ENCODE peak calls at places on chromosomes 7 and 10, in ten cellular contexts. Z is substantia nigra, A is left cardiac atrium, P is HCT116, X is foreskin keratinocyte, W is head of caudate nucleus, S is breast epithelium, O is neural crest cell, V is NCI-H1048, D is brain pericyte. I is an unnamed sample.

GRCh38 chr7:120951826-120952225 is 1.2 kb downstream of the ING3 start:
- DNase-seq in W (no peak), D (no peak), A (no peak), X (no peak), O (no peak), S (no peak), P (no peak), Z (no peak), V (no peak), I (no peak)

GRCh38 chr7:2288986-2289611 is 25.1 kb downstream of the SNX8 start:
- DNase-seq in A (no peak), O (no peak), V (no peak), P (no peak), D (no peak), W (no peak), X (no peak), Z (no peak), S (no peak), I (no peak)

GRCh38 chr10:49646256-49646870 is 32.5 kb downstream of the CHAT start:
- DNase-seq in S (no peak), O (no peak), W (no peak), D (no peak), X (peak), A (no peak), Z (no peak), P (no peak), V (no peak), I (peak)

GRCh38 chr10:919481-919880 is 12.0 kb downstream of the LARP4B start:
- DNase-seq in O (no peak), W (no peak), P (no peak), X (no peak), D (no peak), S (no peak), V (no peak), Z (no peak), A (no peak), I (no peak)

GRCh38 chr10:103915794-103916193 is 2.2 kb downstream of the STN1 start:
- DNase-seq in X (no peak), S (no peak), W (no peak), P (no peak), O (no peak), Z (no peak), D (no peak), A (no peak), V (no peak), I (no peak)

GRCh38 chr7:142880886-142881505 is 4.5 kb downstream of the TRPV6 start:
- DNase-seq in V (no peak), W (peak), O (peak), D (no peak), S (no peak), A (no peak), X (no peak), P (peak), Z (no peak), I (no peak)

GRCh38 chr7:82699773-82700186 is 256.2 kb upstream of the CACNA2D1 start:
- DNase-seq in X (peak), P (peak), W (no peak), Z (no peak), V (no peak), O (no peak), S (peak), A (no peak), D (no peak), I (no peak)

GRCh38 chr7:121195859-121196588 is 132.8 kb upstream of the WNT16 start:
- DNase-seq in X (peak), P (no peak), A (no peak), O (no peak), D (no peak), W (no peak), Z (no peak), V (no peak), S (no peak), I (no peak)

GRCh38 chr10:91220954-91221696 is 662 bp downstream of the PCGF5 start:
- DNase-seq in P (no peak), Z (no peak), D (no peak), X (peak), V (no peak), S (no peak), W (peak), O (no peak), A (peak), I (no peak)

GRCh38 chr7:68411742-68412141 is 1186.5 kb upstream of the AUTS2 start:
- DNase-seq in W (no peak), A (no peak), S (no peak), P (no peak), Z (no peak), X (no peak), D (no peak), V (peak), O (no peak), I (no peak)

I was measured in posterior cingulate gyrus.